ENCODE peak calls at places on chromosomes 4 and X, in four cellular contexts. One of them, this sample, is unnamed. For H3K27me3, the result is how much of the 10 kb centered on the place peaks cover.

GRCh38 chrX:49155243-49155899 is 7.2 kb upstream of the MAGIX start:
- DNase-seq in tibial artery: peak
- DNase-seq in colonic mucosa: peak
- DNase-seq in PC-9: peak
- DNase-seq in this sample: no peak

GRCh38 chr4:173213296-173213695 is 44.7 kb downstream of the GALNT7 start:
- DNase-seq in tibial artery: no peak
- DNase-seq in colonic mucosa: no peak
- DNase-seq in PC-9: peak
- DNase-seq in this sample: no peak

GRCh38 chr4:41363384-41363981 is 106.8 kb downstream of the UCHL1 start:
- DNase-seq in tibial artery: peak
- DNase-seq in colonic mucosa: no peak
- DNase-seq in PC-9: peak
- DNase-seq in this sample: peak

GRCh38 chr4:6819295-6819694 is 36.8 kb downstream of the KIAA0232 start:
- DNase-seq in tibial artery: no peak
- DNase-seq in colonic mucosa: no peak
- DNase-seq in PC-9: no peak
- DNase-seq in this sample: no peak

GRCh38 chr4:52260507-52261302 is 209.6 kb downstream of the SPATA18 start:
- DNase-seq in tibial artery: no peak
- DNase-seq in colonic mucosa: no peak
- DNase-seq in PC-9: no peak
- DNase-seq in this sample: no peak

GRCh38 chr4:7763788-7764187 is 175.9 kb downstream of the AFAP1 start:
- DNase-seq in tibial artery: no peak
- DNase-seq in colonic mucosa: no peak
- DNase-seq in PC-9: no peak
- DNase-seq in this sample: peak

GRCh38 chrX:39576081-39576701 is 521.6 kb downstream of the BCOR start:
- DNase-seq in tibial artery: peak
- DNase-seq in colonic mucosa: no peak
- DNase-seq in PC-9: no peak
- DNase-seq in this sample: no peak

GRCh38 chr4:48033825-48034413 is 17.3 kb downstream of the NIPAL1 start:
- DNase-seq in tibial artery: no peak
- DNase-seq in colonic mucosa: peak
- DNase-seq in PC-9: no peak
- DNase-seq in this sample: no peak

GRCh38 chr4:39181905-39182638 is at the start of gene WDR19:
- DNase-seq in tibial artery: peak
- DNase-seq in colonic mucosa: peak
- DNase-seq in PC-9: peak
- DNase-seq in this sample: peak

GRCh38 chr4:102543030-102543505 is 41.9 kb downstream of the NFKB1 start:
- DNase-seq in tibial artery: no peak
- DNase-seq in colonic mucosa: no peak
- DNase-seq in PC-9: no peak
- DNase-seq in this sample: no peak

GRCh38 chr4:16693040-16693506 is 205.4 kb downstream of the LDB2 start:
- DNase-seq in tibial artery: peak
- DNase-seq in colonic mucosa: no peak
- DNase-seq in PC-9: no peak
- DNase-seq in this sample: no peak

GRCh38 chr4:7095611-7096155 is 27.8 kb upstream of the GRPEL1 start:
- DNase-seq in tibial artery: no peak
- DNase-seq in colonic mucosa: no peak
- DNase-seq in PC-9: no peak
- DNase-seq in this sample: no peak

GRCh38 chr4:99610605-99611172 is 36.1 kb downstream of the MTTP start:
- DNase-seq in tibial artery: no peak
- DNase-seq in colonic mucosa: no peak
- DNase-seq in PC-9: no peak
- DNase-seq in this sample: no peak

GRCh38 chrX:112834016-112834855 is 6.4 kb downstream of the AMOT start:
- DNase-seq in tibial artery: no peak
- DNase-seq in colonic mucosa: no peak
- DNase-seq in PC-9: peak
- DNase-seq in this sample: no peak

GRCh38 chrX:130878350-130879341 is 24.4 kb downstream of the ENOX2 start:
- DNase-seq in tibial artery: peak
- DNase-seq in colonic mucosa: peak
- DNase-seq in PC-9: peak
- DNase-seq in this sample: peak

GRCh38 chrX:109300415-109300814 is 181.5 kb downstream of the GUCY2F start:
- DNase-seq in tibial artery: no peak
- DNase-seq in colonic mucosa: no peak
- DNase-seq in PC-9: no peak
- DNase-seq in this sample: no peak

GRCh38 chr4:148056879-148057278 is 325.0 kb downstream of the ARHGAP10 start:
- DNase-seq in tibial artery: peak
- DNase-seq in colonic mucosa: peak
- DNase-seq in PC-9: no peak
- DNase-seq in this sample: no peak

GRCh38 chr4:140135529-140136021 is 18.4 kb downstream of the MAML3 start:
- DNase-seq in tibial artery: no peak
- DNase-seq in colonic mucosa: no peak
- DNase-seq in PC-9: no peak
- DNase-seq in this sample: no peak

GRCh38 chrX:45621356-45622041 is 420.8 kb upstream of the DIPK2B start:
- DNase-seq in tibial artery: no peak
- DNase-seq in colonic mucosa: no peak
- DNase-seq in PC-9: no peak
- DNase-seq in this sample: peak

GRCh38 chr4:153488719-153489384 is 22.7 kb downstream of the TMEM131L start:
- DNase-seq in tibial artery: peak
- DNase-seq in colonic mucosa: no peak
- DNase-seq in PC-9: no peak
- DNase-seq in this sample: no peak

GRCh38 chrX:150495496-150495895 is 72.9 kb upstream of the MTM1 start:
- DNase-seq in tibial artery: no peak
- DNase-seq in colonic mucosa: no peak
- DNase-seq in PC-9: no peak
- DNase-seq in this sample: no peak

GRCh38 chrX:149272690-149273463 is 232.2 kb downstream of the IDS start:
- DNase-seq in tibial artery: no peak
- DNase-seq in colonic mucosa: no peak
- DNase-seq in PC-9: no peak
- DNase-seq in this sample: no peak

GRCh38 chrX:115393271-115393670 is 103.8 kb downstream of the LUZP4 start:
- DNase-seq in tibial artery: no peak
- DNase-seq in colonic mucosa: no peak
- DNase-seq in PC-9: peak
- DNase-seq in this sample: peak

GRCh38 chr4:189740873-189741272 is 199.8 kb upstream of the FRG1 start:
- DNase-seq in tibial artery: no peak
- DNase-seq in colonic mucosa: no peak
- DNase-seq in PC-9: no peak
- DNase-seq in this sample: no peak

GRCh38 chr4:75696036-75696435 is 22.8 kb upstream of the G3BP2 start:
- DNase-seq in tibial artery: no peak
- DNase-seq in colonic mucosa: peak
- DNase-seq in PC-9: no peak
- DNase-seq in this sample: no peak

GRCh38 chr4:17027495-17027894 is 129.1 kb upstream of the LDB2 start:
- DNase-seq in tibial artery: no peak
- DNase-seq in colonic mucosa: no peak
- DNase-seq in PC-9: no peak
- DNase-seq in this sample: peak

GRCh38 chrX:50971390-50971789 is 60.9 kb downstream of the BMP15 start:
- DNase-seq in tibial artery: no peak
- DNase-seq in colonic mucosa: no peak
- DNase-seq in PC-9: no peak
- DNase-seq in this sample: peak

GRCh38 chrX:8730812-8731578 is 942 bp downstream of the ANOS1 start:
- DNase-seq in tibial artery: no peak
- DNase-seq in colonic mucosa: no peak
- DNase-seq in PC-9: no peak
- DNase-seq in this sample: no peak
- H3K4me3 ChIP-seq in tibial artery: peak
- H3K4me3 ChIP-seq in colonic mucosa: peak
- H3K4me3 ChIP-seq in PC-9: no peak
- H3K4me3 ChIP-seq in this sample: peak

DNA sequence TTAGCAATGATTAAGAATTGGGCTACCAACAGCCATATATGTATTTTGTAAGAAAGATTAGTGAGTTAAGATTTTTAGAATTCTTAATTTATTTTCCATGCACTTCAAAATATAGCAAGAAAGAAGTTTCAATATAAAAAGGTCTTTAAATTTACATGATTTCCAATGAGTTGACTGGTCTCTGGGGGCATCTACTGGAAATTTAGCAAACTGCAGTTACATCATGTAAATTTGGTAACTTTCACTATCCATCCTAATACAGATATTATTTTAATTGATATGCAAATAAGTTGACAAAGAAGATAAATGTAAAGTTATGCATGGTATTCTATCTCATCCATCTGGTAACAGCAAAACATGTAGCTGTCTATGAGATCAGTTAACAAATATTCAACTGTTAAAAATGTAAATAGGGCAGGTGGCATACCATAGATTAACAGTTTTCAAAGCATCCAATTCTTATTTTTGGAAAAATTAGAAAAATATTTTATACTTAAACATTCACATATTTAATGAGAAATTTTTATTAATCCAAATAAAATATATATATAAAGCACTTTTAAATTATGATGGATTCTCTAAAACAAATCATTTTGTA is 29.1 kb downstream of the TTC29 start:
- DNase-seq in tibial artery: no peak
- DNase-seq in colonic mucosa: no peak
- DNase-seq in PC-9: no peak
- DNase-seq in this sample: no peak
- TF ChIP-seq CTCF in tibial artery: peak
- TF ChIP-seq CTCF in colonic mucosa: peak
- TF ChIP-seq CTCF in PC-9: peak
- TF ChIP-seq CTCF in this sample: peak

GRCh38 chrX:151870603-151871002 is 42.1 kb upstream of the MAGEA4 start:
- DNase-seq in tibial artery: no peak
- DNase-seq in colonic mucosa: no peak
- DNase-seq in PC-9: peak
- DNase-seq in this sample: peak
- H3K27me3 ChIP-seq in tibial artery: under half
- H3K27me3 ChIP-seq in colonic mucosa: under half
- H3K27me3 ChIP-seq in PC-9: under half
- H3K27me3 ChIP-seq in this sample: under half

GRCh38 chr4:38177035-38177791 is 217.0 kb downstream of the PTTG2 start:
- DNase-seq in tibial artery: peak
- DNase-seq in colonic mucosa: no peak
- DNase-seq in PC-9: no peak
- DNase-seq in this sample: no peak
- H3K4me3 ChIP-seq in tibial artery: no peak
- H3K4me3 ChIP-seq in colonic mucosa: no peak
- H3K4me3 ChIP-seq in PC-9: no peak
- H3K4me3 ChIP-seq in this sample: no peak

DNA sequence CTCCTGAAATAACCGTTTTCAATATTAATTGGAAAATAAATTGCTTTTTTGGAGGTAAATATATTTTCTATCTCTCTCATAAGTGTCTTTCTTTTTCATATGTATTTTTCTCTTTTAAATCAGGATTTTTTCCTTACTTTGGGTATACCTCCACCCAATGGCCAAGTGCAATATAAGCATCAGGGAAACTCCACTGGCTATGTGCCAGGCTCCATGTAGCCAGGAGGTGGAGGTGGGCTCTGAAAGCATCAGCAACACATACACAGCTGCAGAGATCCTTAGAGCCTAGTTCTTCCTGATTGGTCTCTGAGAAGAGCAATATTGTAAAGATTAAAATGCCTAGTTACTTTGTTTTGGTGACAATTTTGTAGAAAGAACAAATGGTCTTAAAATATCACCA is 3.4 kb downstream of the GABRA2 start:
- DNase-seq in tibial artery: no peak
- DNase-seq in colonic mucosa: no peak
- DNase-seq in PC-9: no peak
- DNase-seq in this sample: no peak
- TF ChIP-seq CTCF in tibial artery: no peak
- TF ChIP-seq CTCF in colonic mucosa: no peak
- TF ChIP-seq CTCF in PC-9: no peak
- TF ChIP-seq CTCF in this sample: peak

This sample was measured in kidney epithelial cell.